ENCODE peak calls at places on chromosome 3, in nine cellular contexts. Q, X, J, T, K, Z, E, Y and B are unnamed samples. For H3K4me1, the result is how much of the 10 kb centered on the place peaks cover.

GRCh38 chr3:50550079-50550736 is 17.3 kb downstream of the C3orf18 start:
- DNase-seq in Q (peak), K (peak), E (peak), T (peak), Z (peak), X (peak), Y (peak), J (peak), B (peak)

GRCh38 chr3:66754613-66755012 is 243.5 kb upstream of the KBTBD8 start:
- DNase-seq in K (no peak), J (no peak), X (no peak), Y (no peak), Q (no peak), T (no peak), E (no peak), Z (no peak), B (no peak)

GRCh38 chr3:126312326-126312725 is 44.9 kb downstream of the KLF15 start:
- DNase-seq in E (no peak), J (no peak), Y (no peak), X (no peak), T (no peak), Q (no peak), K (no peak), Z (no peak), B (no peak)

GRCh38 chr3:187223799-187224198 is 26.5 kb downstream of the RTP1 start:
- DNase-seq in K (no peak), Z (no peak), T (peak), Q (no peak), X (peak), E (no peak), J (no peak), Y (no peak), B (peak)

GRCh38 chr3:32951410-32951811 is at the start of gene CCR4:
- DNase-seq in X (no peak), Z (no peak), Y (peak), E (no peak), Q (no peak), J (no peak), K (no peak), T (no peak), B (no peak)

GRCh38 chr3:128946411-128946810 is 47.5 kb downstream of the CFAP92 start:
- DNase-seq in Z (no peak), Y (peak), Q (no peak), T (peak), X (peak), K (no peak), J (no peak), E (no peak), B (no peak)

GRCh38 chr3:158167737-158168469 is 58.0 kb downstream of the RSRC1 start:
- DNase-seq in J (no peak), Y (peak), E (no peak), Z (no peak), T (peak), Q (no peak), K (peak), X (peak), B (no peak)

GRCh38 chr3:132265008-132265407 is 52.2 kb upstream of the ACP3 start:
- DNase-seq in Y (no peak), T (peak), K (no peak), E (no peak), J (no peak), Z (no peak), X (no peak), Q (no peak), B (no peak)

GRCh38 chr3:184229424-184230080 is at the start of gene VWA5B2:
- DNase-seq in Z (peak), X (peak), E (peak), Y (peak), T (peak), J (peak), Q (peak), K (peak), B (peak)

GRCh38 chr3:89521328-89521727 is 413.9 kb downstream of the EPHA3 start:
- DNase-seq in K (no peak), J (no peak), E (no peak), Z (no peak), X (peak), Q (no peak), Y (peak), T (no peak), B (no peak)

GRCh38 chr3:182179631-182180030 is 467.9 kb downstream of the SOX2 start:
- DNase-seq in Q (no peak), T (no peak), K (no peak), X (no peak), Z (no peak), E (no peak), J (no peak), Y (no peak), B (peak)

GRCh38 chr3:122793568-122794416 is at the start of gene HSPBAP1:
- DNase-seq in Q (peak), Z (peak), K (peak), T (peak), E (peak), Y (peak), X (peak), J (peak), B (peak)

GRCh38 chr3:121918779-121919483 is 24.7 kb downstream of the SLC15A2 start:
- DNase-seq in Q (no peak), T (no peak), E (no peak), J (no peak), Z (no peak), X (peak), K (no peak), Y (peak), B (no peak)

GRCh38 chr3:46228259-46229222 is 13.7 kb upstream of the CCR3 start:
- DNase-seq in J (no peak), X (peak), T (peak), Y (peak), K (no peak), Z (no peak), E (no peak), Q (no peak), B (no peak)

GRCh38 chr3:16740531-16740930 is 135.3 kb upstream of the DAZL start:
- DNase-seq in Y (peak), J (no peak), K (no peak), X (no peak), Q (no peak), Z (no peak), T (peak), E (no peak), B (no peak)

GRCh38 chr3:54710954-54711353 is 216.9 kb downstream of the LRTM1 start:
- DNase-seq in Y (no peak), Z (no peak), T (no peak), E (no peak), J (no peak), X (no peak), K (no peak), Q (no peak), B (no peak)

GRCh38 chr3:155423526-155423925 is 130.0 kb upstream of the STRIT1 start:
- DNase-seq in K (no peak), T (no peak), J (no peak), Z (no peak), X (no peak), Q (no peak), E (no peak), Y (no peak), B (peak)

GRCh38 chr3:194730369-194730768 is 44.7 kb downstream of the FAM43A start:
- DNase-seq in K (no peak), E (no peak), Y (no peak), J (peak), T (peak), Q (no peak), Z (no peak), X (no peak), B (peak)

GRCh38 chr3:140584549-140584948 is 93.3 kb upstream of the TRIM42 start:
- DNase-seq in E (no peak), Q (no peak), T (no peak), X (no peak), K (no peak), Y (no peak), J (no peak), Z (no peak), B (no peak)

GRCh38 chr3:188362405-188362831 is 208.5 kb downstream of the LPP start:
- DNase-seq in T (peak), Q (no peak), Z (no peak), Y (peak), X (peak), K (peak), J (no peak), E (no peak), B (no peak)

GRCh38 chr3:130658666-130659065 is 88.0 kb downstream of the PIK3R4 start:
- DNase-seq in X (peak), E (no peak), K (no peak), T (peak), Q (no peak), Y (peak), J (no peak), Z (no peak), B (peak)

GRCh38 chr3:169966951-169967915 is 626 bp downstream of the SEC62 start:
- DNase-seq in Q (peak), K (peak), Z (peak), Y (peak), X (peak), E (peak), J (peak), T (peak), B (peak)

GRCh38 chr3:182436547-182436946 is 356.8 kb upstream of the ATP11B start:
- DNase-seq in Y (no peak), J (no peak), T (no peak), E (no peak), K (no peak), Q (no peak), Z (no peak), X (no peak), B (no peak)

GRCh38 chr3:14204605-14205284 is 26.1 kb downstream of the LSM3 start:
- DNase-seq in Q (no peak), K (no peak), Y (peak), T (peak), Z (no peak), X (peak), E (peak), J (no peak), B (no peak)

GRCh38 chr3:159897331-159898075 is 91.1 kb upstream of the IL12A start:
- DNase-seq in K (no peak), Q (no peak), Y (peak), Z (no peak), T (peak), J (no peak), X (peak), E (no peak), B (no peak)

GRCh38 chr3:48899298-48899697 is 616 bp upstream of the SLC25A20 start:
- DNase-seq in Q (no peak), Y (peak), Z (no peak), X (no peak), K (no peak), E (no peak), J (no peak), T (no peak), B (no peak)

GRCh38 chr3:89851974-89852621 is 744.7 kb downstream of the EPHA3 start:
- DNase-seq in J (no peak), K (peak), E (peak), T (peak), Y (peak), X (peak), Q (no peak), Z (no peak), B (peak)

GRCh38 chr3:54968546-54969172 is 40.8 kb upstream of the LRTM1 start:
- DNase-seq in Q (no peak), T (peak), X (peak), E (no peak), J (no peak), K (no peak), Y (peak), Z (no peak), B (no peak)

GRCh38 chr3:64687781-64688515 is at the start of gene ADAMTS9:
- DNase-seq in Y (peak), X (peak), Z (no peak), J (peak), Q (peak), E (peak), T (peak), K (peak), B (no peak)

GRCh38 chr3:183287301-183287971 is 34.4 kb downstream of the B3GNT5 start:
- DNase-seq in T (peak), E (no peak), Z (no peak), Y (peak), X (peak), Q (peak), K (no peak), J (no peak), B (no peak)

GRCh38 chr3:162770556-162770955 is 1273.9 kb downstream of the OTOL1 start:
- DNase-seq in X (peak), J (no peak), K (no peak), Y (peak), T (peak), Q (no peak), E (no peak), Z (no peak), B (no peak)

GRCh38 chr3:9934235-9934621 is 594 bp downstream of the CRELD1 start:
- DNase-seq in Q (no peak), J (no peak), Y (no peak), K (no peak), X (no peak), E (no peak), Z (no peak), T (peak), B (peak)

GRCh38 chr3:141949972-141950371 is 73.5 kb downstream of the ATP1B3 start:
- DNase-seq in X (no peak), Q (no peak), Z (no peak), T (no peak), E (no peak), K (no peak), Y (no peak), J (no peak), B (no peak)

GRCh38 chr3:58994746-58995330 is 55.0 kb downstream of the CFAP20DC start:
- DNase-seq in Y (peak), E (no peak), X (peak), Q (no peak), T (peak), K (no peak), J (no peak), Z (no peak), B (peak)

GRCh38 chr3:58563386-58564035 is 13.7 kb downstream of the FAM107A start:
- DNase-seq in Z (no peak), Q (no peak), J (no peak), E (no peak), T (peak), Y (no peak), K (peak), X (no peak), B (no peak)

GRCh38 chr3:151305081-151305777 is 11.4 kb downstream of the GPR87 start:
- DNase-seq in J (peak), X (peak), T (peak), K (peak), Q (peak), E (no peak), Z (no peak), Y (peak), B (no peak)

GRCh38 chr3:144670560-144670959 is 698.9 kb downstream of the DIPK2A start:
- DNase-seq in K (no peak), Q (no peak), Z (no peak), Y (no peak), E (no peak), X (no peak), T (no peak), J (no peak), B (no peak)

GRCh38 chr3:30658328-30659052 is 52.1 kb downstream of the TGFBR2 start:
- DNase-seq in J (no peak), X (peak), K (no peak), Y (peak), Z (no peak), Q (no peak), E (no peak), T (peak), B (no peak)

GRCh38 chr3:123752228-123752627 is 131.9 kb downstream of the MYLK start:
- DNase-seq in E (no peak), J (no peak), K (no peak), Q (no peak), T (no peak), Z (no peak), Y (no peak), X (no peak), B (no peak)

DNA sequence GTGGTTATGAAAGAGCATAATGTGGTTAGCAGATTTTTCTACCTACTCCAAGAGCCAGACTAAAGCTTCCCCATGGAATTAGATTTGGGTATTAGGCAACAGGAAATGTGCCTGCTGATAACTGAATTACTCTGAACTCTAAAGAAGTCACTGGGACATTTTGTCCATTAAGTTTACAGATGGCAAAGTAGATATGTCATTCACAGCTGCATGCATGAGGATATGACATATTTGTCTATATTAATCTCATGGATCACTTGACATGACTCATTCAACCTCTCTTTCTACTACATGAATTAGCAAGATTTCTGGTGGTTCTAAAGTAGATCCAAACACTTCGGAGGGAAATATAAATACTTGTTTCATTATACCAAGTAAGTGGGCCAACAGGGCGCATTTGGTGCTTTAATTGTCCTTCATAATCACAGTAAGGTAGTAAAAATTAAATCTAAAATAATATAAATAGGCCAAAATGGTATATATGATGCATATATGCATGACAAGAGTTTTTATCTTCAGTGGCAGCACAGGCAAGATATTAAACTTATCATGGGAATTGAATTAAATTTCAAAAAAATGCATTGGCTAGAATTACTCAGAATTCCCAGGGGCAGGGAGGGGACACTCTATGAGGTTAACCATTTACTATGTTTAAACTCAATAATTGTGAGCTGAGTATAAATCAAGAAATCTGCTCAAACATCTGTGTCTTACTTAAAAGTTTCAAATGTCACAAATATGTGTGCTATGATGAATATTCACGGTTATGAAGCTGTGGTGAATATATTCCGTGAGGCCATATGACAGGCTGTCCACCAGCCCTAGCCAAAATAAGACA is 365.3 kb upstream of the KCNMB2 start:
- DNase-seq in Q (no peak), E (peak), J (no peak), Z (no peak), Y (peak), T (peak), X (peak), K (no peak), B (no peak)
- H3K27ac ChIP-seq in Q (peak), E (no peak), J (no peak), Z (no peak), Y (no peak), T (peak), X (no peak), K (no peak), B (no peak)

DNA sequence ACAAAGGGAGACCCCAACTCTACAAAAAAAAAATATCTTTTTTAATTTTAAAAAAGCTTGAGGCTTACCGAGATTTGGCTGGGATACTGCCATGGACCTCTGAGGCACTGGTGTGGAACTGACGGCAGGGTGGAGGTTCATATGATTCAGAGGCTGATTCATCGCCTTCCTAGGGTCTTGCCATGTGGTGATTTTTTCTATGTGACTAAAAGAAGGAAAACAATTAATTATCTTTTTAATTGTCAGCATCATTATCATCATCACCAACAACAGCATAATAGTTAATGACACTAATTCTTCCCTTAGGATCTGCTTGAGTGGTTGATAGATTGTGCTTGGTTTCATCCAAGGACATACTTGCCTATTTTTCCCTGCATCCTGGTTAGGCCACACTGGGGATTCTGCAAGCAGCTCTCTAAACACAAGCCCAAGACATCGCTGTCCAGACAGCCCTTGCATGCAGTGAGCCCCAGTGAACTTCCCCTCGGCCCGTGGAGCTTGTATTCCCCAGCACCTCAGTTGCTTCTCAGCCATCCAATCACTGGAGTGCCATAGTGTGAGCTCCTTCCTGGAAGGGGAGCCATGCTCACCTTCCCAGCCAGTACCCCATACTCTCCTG is 84.9 kb downstream of the WWTR1 start:
- DNase-seq in J (no peak), K (no peak), Z (no peak), Q (peak), Y (peak), E (peak), X (peak), T (peak), B (no peak)
- H3K4me1 ChIP-seq in J (half or more), K (half or more), Z (under half), Q (half or more), Y (under half), E (half or more), X (under half), T (half or more), B (under half)

GRCh38 chr3:106006001-106006400 is 137.2 kb upstream of the CBLB start:
- DNase-seq in Y (peak), E (no peak), X (peak), Q (no peak), Z (no peak), J (no peak), K (no peak), T (peak), B (no peak)
- H3K27ac ChIP-seq in Y (no peak), E (no peak), X (no peak), Q (no peak), Z (no peak), J (no peak), K (no peak), T (peak), B (no peak)

GRCh38 chr3:191363221-191363620 is 32.9 kb upstream of the UTS2B start:
- DNase-seq in K (no peak), X (no peak), T (no peak), Z (no peak), Y (no peak), J (no peak), Q (no peak), E (no peak), B (no peak)

GRCh38 chr3:191362524-191363090 is 32.3 kb upstream of the UTS2B start:
- DNase-seq in E (no peak), Z (no peak), J (no peak), K (no peak), Y (no peak), X (no peak), Q (no peak), T (no peak), B (no peak)

GRCh38 chr3:191360620-191361019 is 30.3 kb upstream of the UTS2B start:
- DNase-seq in Y (no peak), E (no peak), Q (no peak), J (no peak), K (no peak), T (no peak), Z (no peak), X (no peak), B (no peak)

GRCh38 chr3:191362036-191362435 is 31.7 kb upstream of the UTS2B start:
- DNase-seq in Q (no peak), Y (no peak), J (peak), Z (no peak), T (no peak), K (no peak), E (no peak), X (no peak), B (no peak)

DNA sequence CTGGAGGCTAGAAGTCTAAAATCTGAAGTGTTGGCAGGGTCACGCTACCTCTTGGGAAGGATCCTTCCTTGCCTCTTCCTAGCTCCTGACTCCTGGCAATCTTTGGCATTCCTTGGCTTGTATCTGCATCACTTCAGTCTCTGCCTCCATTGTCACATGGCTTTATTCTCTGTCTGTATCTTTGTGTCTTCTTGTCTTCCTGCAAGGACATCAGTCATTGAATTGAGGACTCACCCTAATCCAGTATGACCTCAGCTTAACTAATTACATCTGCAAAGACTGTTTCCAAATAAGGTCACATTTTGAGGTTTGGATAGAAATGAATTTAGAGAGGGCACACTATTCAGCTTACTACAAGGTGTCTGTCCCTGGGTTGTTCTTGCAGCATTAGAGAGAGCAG is 31.1 kb upstream of the UTS2B start:
- DNase-seq in T (no peak), K (no peak), Z (no peak), Q (no peak), X (no peak), Y (no peak), E (no peak), J (no peak), B (no peak)
- H3K4me1 ChIP-seq in T (under half), K (under half), Z (under half), Q (under half), X (under half), Y (under half), E (under half), J (under half), B (under half)

GRCh38 chr3:153880493-153880892 is 240.7 kb upstream of the ARHGEF26 start:
- DNase-seq in Q (no peak), X (no peak), Y (no peak), T (no peak), E (no peak), J (no peak), K (no peak), Z (no peak), B (no peak)

GRCh38 chr3:153881201-153881600 is 240.0 kb upstream of the ARHGEF26 start:
- DNase-seq in X (no peak), Q (no peak), E (no peak), T (peak), K (no peak), Y (peak), Z (no peak), J (no peak), B (no peak)
- H3K27ac ChIP-seq in X (no peak), Q (no peak), E (no peak), T (no peak), K (no peak), Y (no peak), Z (no peak), J (no peak), B (no peak)